ENCODE peak calls at places on chromosomes 5 and 9, in eight cellular contexts. R is effector memory CD8-positive, alpha-beta T cell; W is progenitor cell of endocrine pancreas; C is Karpas-422; J is fibroblast of lung; S is AG08395; X is cardiac muscle cell; I is psoas muscle. U is an unnamed sample.

GRCh38 chr9:109264865-109265532 is 55.9 kb downstream of the EPB41L4B start:
- DNase-seq in R (no peak), W (no peak), C (no peak), J (no peak), S (no peak), X (no peak), I (peak), U (no peak)

GRCh38 chr9:4315582-4316215 is 15.8 kb upstream of the GLIS3 start:
- DNase-seq in R (peak), W (peak), C (peak), J (peak), S (peak), X (peak), I (peak), U (peak)

GRCh38 chr5:77171141-77171910 is 39.2 kb upstream of the PDE8B start:
- DNase-seq in R (no peak), W (no peak), C (no peak), J (no peak), S (no peak), X (no peak), I (no peak), U (no peak)

GRCh38 chr5:16492398-16493175 is 27.0 kb upstream of the ZNF622 start:
- DNase-seq in R (no peak), W (no peak), C (no peak), J (peak), S (peak), X (peak), I (peak), U (peak)

GRCh38 chr5:98360548-98360947 is 412.9 kb upstream of the RGMB start:
- DNase-seq in R (no peak), W (no peak), C (no peak), J (no peak), S (no peak), X (no peak), I (no peak), U (no peak)

GRCh38 chr5:44646016-44646415 is 162.7 kb upstream of the MRPS30 start:
- DNase-seq in R (no peak), W (no peak), C (no peak), J (peak), S (no peak), X (no peak), I (no peak), U (no peak)

GRCh38 chr9:36074870-36075532 is 38.3 kb downstream of the RECK start:
- DNase-seq in R (no peak), W (no peak), C (no peak), J (peak), S (peak), X (peak), I (peak), U (peak)

GRCh38 chr9:96553070-96553469 is 66.6 kb downstream of the CDC14B start:
- DNase-seq in R (no peak), W (no peak), C (no peak), J (peak), S (peak), X (peak), I (no peak), U (peak)

GRCh38 chr5:43702815-43703214 is 99.8 kb downstream of the NNT start:
- DNase-seq in R (no peak), W (no peak), C (no peak), J (peak), S (peak), X (peak), I (no peak), U (peak)

GRCh38 chr5:179163236-179164155 is 103.3 kb downstream of the ZNF354C start:
- DNase-seq in R (no peak), W (no peak), C (no peak), J (no peak), S (no peak), X (no peak), I (no peak), U (no peak)

GRCh38 chr5:103089272-103089671 is 30.7 kb downstream of the GIN1 start:
- DNase-seq in R (no peak), W (no peak), C (no peak), J (no peak), S (no peak), X (no peak), I (no peak), U (no peak)

GRCh38 chr5:16774806-16775205 is 158.0 kb upstream of the RETREG1 start:
- DNase-seq in R (no peak), W (no peak), C (no peak), J (peak), S (no peak), X (no peak), I (no peak), U (no peak)

GRCh38 chr5:27140831-27141230 is 102.4 kb upstream of the CDH9 start:
- DNase-seq in R (no peak), W (no peak), C (no peak), J (no peak), S (no peak), X (no peak), I (no peak), U (peak)

GRCh38 chr9:78783743-78784142 is 486.8 kb downstream of the PSAT1 start:
- DNase-seq in R (no peak), W (no peak), C (peak), J (no peak), S (no peak), X (no peak), I (no peak), U (no peak)

GRCh38 chr5:81924467-81924866 is 47.4 kb upstream of the ATG10 start:
- DNase-seq in R (no peak), W (no peak), C (no peak), J (no peak), S (no peak), X (no peak), I (no peak), U (no peak)

GRCh38 chr9:4979224-4979623 is 5.8 kb upstream of the JAK2 start:
- DNase-seq in R (no peak), W (no peak), C (no peak), J (peak), S (peak), X (no peak), I (no peak), U (peak)

GRCh38 chr9:127446720-127447415 is 4.3 kb downstream of the RPL12 start:
- DNase-seq in R (no peak), W (no peak), C (peak), J (peak), S (no peak), X (no peak), I (no peak), U (no peak)

GRCh38 chr5:158056426-158056825 is 197.5 kb upstream of the CLINT1 start:
- DNase-seq in R (no peak), W (no peak), C (no peak), J (peak), S (no peak), X (peak), I (no peak), U (peak)

GRCh38 chr5:9121597-9121996 is 424.3 kb downstream of the SEMA5A start:
- DNase-seq in R (no peak), W (no peak), C (no peak), J (no peak), S (no peak), X (no peak), I (no peak), U (no peak)

GRCh38 chr5:33588654-33589372 is 148.0 kb downstream of the TARS1 start:
- DNase-seq in R (no peak), W (peak), C (peak), J (no peak), S (no peak), X (peak), I (no peak), U (no peak)

U was measured in fibroblast of pulmonary artery.